ENCODE peak calls at places on chromosomes 7 and 10, in eight cellular contexts. D, Z, J, I, N, S, U and X are unnamed samples. For H3K4me1, the result is how much of the 10 kb centered on the place peaks cover.

GRCh38 chr7:22248111-22248809 is 108.7 kb downstream of the RAPGEF5 start:
- DNase-seq in I (no peak), D (no peak), Z (no peak), J (no peak), U (no peak), N (no peak), S (no peak), X (no peak)

GRCh38 chr7:77684030-77684429 is 12.2 kb upstream of the RSBN1L start:
- DNase-seq in S (peak), U (peak), J (no peak), I (no peak), N (no peak), Z (no peak), D (peak), X (peak)

GRCh38 chr10:7304110-7304509 is 106.7 kb downstream of the SFMBT2 start:
- DNase-seq in U (no peak), I (no peak), D (no peak), Z (no peak), N (no peak), S (no peak), J (no peak), X (no peak)

GRCh38 chr10:8365935-8366911 is 311.7 kb downstream of the GATA3 start:
- DNase-seq in N (no peak), D (peak), S (no peak), Z (no peak), I (no peak), J (no peak), U (peak), X (peak)

GRCh38 chr10:116621476-116621875 is 723 bp downstream of the PNLIPRP2 start:
- DNase-seq in Z (no peak), J (no peak), N (no peak), I (no peak), U (no peak), D (no peak), S (no peak), X (no peak)

GRCh38 chr10:97534746-97535367 is 36.1 kb downstream of the UBTD1 start:
- DNase-seq in J (no peak), S (no peak), U (peak), I (no peak), N (peak), Z (no peak), D (no peak), X (no peak)

GRCh38 chr10:18545626-18546025 is 105.8 kb downstream of the NSUN6 start:
- DNase-seq in S (no peak), D (no peak), J (no peak), U (peak), Z (no peak), I (no peak), N (peak), X (no peak)

GRCh38 chr7:56099653-56100052 is 6.6 kb downstream of the CHCHD2 start:
- DNase-seq in D (no peak), I (peak), Z (no peak), N (no peak), U (no peak), J (no peak), S (no peak), X (no peak)

GRCh38 chr7:2527505-2528464 is 8.2 kb downstream of the LFNG start:
- DNase-seq in I (no peak), Z (peak), D (peak), J (peak), N (no peak), S (no peak), U (peak), X (no peak)

GRCh38 chr10:102802920-102803534 is 34.2 kb downstream of the CYP17A1 start:
- DNase-seq in N (no peak), S (peak), U (peak), D (peak), Z (no peak), I (peak), J (no peak), X (no peak)

GRCh38 chr7:70614237-70614984 is 517.5 kb upstream of the GALNT17 start:
- DNase-seq in D (peak), U (peak), S (peak), N (peak), Z (no peak), I (peak), J (peak), X (peak)

GRCh38 chr7:19963695-19964094 is 190.3 kb upstream of the TMEM196 start:
- DNase-seq in U (no peak), D (no peak), J (no peak), S (no peak), N (no peak), I (no peak), Z (no peak), X (no peak)

GRCh38 chr7:74029094-74029785 is 1.3 kb downstream of the ELN start:
- DNase-seq in J (peak), Z (no peak), S (no peak), N (no peak), I (peak), U (no peak), D (no peak), X (no peak)

GRCh38 chr10:339038-339391 is 203.8 kb downstream of the ZMYND11 start:
- DNase-seq in N (no peak), D (no peak), I (no peak), J (no peak), Z (no peak), S (no peak), U (no peak), X (no peak)

GRCh38 chr7:80449841-80450240 is 62.0 kb downstream of the GNAT3 start:
- DNase-seq in I (no peak), S (no peak), J (no peak), D (no peak), N (no peak), U (no peak), Z (no peak), X (no peak)

GRCh38 chr10:43121444-43121843 is 16.8 kb upstream of the CSGALNACT2 start:
- DNase-seq in S (peak), Z (no peak), U (peak), N (no peak), D (no peak), I (no peak), J (no peak), X (no peak)

GRCh38 chr10:31704195-31704594 is 224.4 kb downstream of the ARHGAP12 start:
- DNase-seq in N (no peak), U (no peak), D (no peak), I (no peak), J (no peak), Z (no peak), S (peak), X (peak)

GRCh38 chr7:106346678-106347217 is 62.0 kb upstream of the NAMPT start:
- DNase-seq in D (peak), Z (no peak), I (no peak), J (no peak), S (no peak), U (peak), N (no peak), X (no peak)

GRCh38 chr7:7354674-7355073 is 172.3 kb downstream of the C1GALT1 start:
- DNase-seq in J (no peak), D (peak), N (no peak), I (no peak), Z (no peak), S (no peak), U (no peak), X (no peak)

GRCh38 chr10:125169915-125170314 is 9.6 kb upstream of the CTBP2 start:
- DNase-seq in I (no peak), N (no peak), J (no peak), D (no peak), U (no peak), S (no peak), Z (no peak), X (no peak)

GRCh38 chr7:41403291-41403690 is 299.6 kb downstream of the INHBA start:
- DNase-seq in I (no peak), Z (no peak), J (no peak), N (no peak), S (no peak), D (no peak), U (no peak), X (no peak)

GRCh38 chr10:117137031-117137910 is 799 bp downstream of the VAX1 start:
- DNase-seq in U (peak), N (peak), Z (no peak), D (peak), S (peak), I (peak), J (no peak), X (no peak)

GRCh38 chr10:117499248-117500105 is 43.1 kb upstream of the EMX2 start:
- DNase-seq in U (peak), D (peak), S (peak), J (no peak), N (no peak), Z (no peak), I (no peak), X (no peak)

GRCh38 chr7:91344248-91344647 is 80.0 kb downstream of the FZD1 start:
- DNase-seq in I (no peak), U (peak), D (no peak), N (no peak), S (no peak), Z (no peak), J (no peak), X (peak)

GRCh38 chr7:40709077-40709964 is 574.5 kb downstream of the SUGCT start:
- DNase-seq in Z (no peak), I (no peak), S (no peak), D (peak), N (no peak), J (no peak), U (peak), X (no peak)

GRCh38 chr7:92880212-92881090 is 44.1 kb upstream of the CDK6 start:
- DNase-seq in U (peak), D (peak), Z (no peak), I (peak), S (no peak), J (no peak), N (peak), X (no peak)

GRCh38 chr10:93074137-93074596 is 474 bp downstream of the CYP26A1 start:
- DNase-seq in S (no peak), N (peak), I (no peak), D (no peak), U (no peak), J (no peak), Z (no peak), X (no peak)

GRCh38 chr7:104156842-104157277 is 51.0 kb downstream of the ORC5 start:
- DNase-seq in Z (no peak), U (peak), D (peak), N (peak), I (no peak), J (no peak), S (no peak), X (no peak)

GRCh38 chr7:34848670-34849069 is 188.6 kb downstream of the DPY19L1 start:
- DNase-seq in U (no peak), D (no peak), I (no peak), J (no peak), N (no peak), S (no peak), Z (no peak), X (no peak)

GRCh38 chr10:103470755-103471653 is 8.0 kb downstream of the CALHM3 start:
- DNase-seq in N (no peak), S (no peak), Z (peak), I (peak), U (peak), J (peak), D (no peak), X (peak)

GRCh38 chr10:133487085-133487484 is 33.3 kb downstream of the SCART1 start:
- DNase-seq in D (no peak), Z (no peak), J (no peak), S (no peak), I (no peak), U (no peak), N (no peak), X (no peak)

GRCh38 chr10:27242951-27243551 is 2.5 kb upstream of the ACBD5 start:
- DNase-seq in Z (no peak), J (no peak), I (no peak), N (peak), S (peak), U (peak), D (peak), X (peak)

GRCh38 chr10:25075825-25076224 is 59.4 kb downstream of the THNSL1 start:
- DNase-seq in Z (no peak), I (no peak), D (no peak), S (no peak), U (no peak), J (no peak), N (no peak), X (no peak)

GRCh38 chr7:97390052-97390451 is 272.6 kb downstream of the SDHAF3 start:
- DNase-seq in U (no peak), I (no peak), S (no peak), Z (no peak), D (no peak), N (no peak), J (no peak), X (no peak)

GRCh38 chr10:28532223-28532508 is 752 bp upstream of the WAC start:
- DNase-seq in N (no peak), J (no peak), S (peak), D (no peak), Z (no peak), U (no peak), I (no peak), X (peak)

GRCh38 chr7:134691820-134692705 is 45.4 kb downstream of the BPGM start:
- DNase-seq in J (no peak), I (peak), S (peak), D (peak), N (no peak), U (peak), Z (no peak), X (peak)

GRCh38 chr10:88209837-88210552 is 346.6 kb downstream of the PTEN start:
- DNase-seq in J (no peak), U (peak), D (peak), N (no peak), S (no peak), Z (no peak), I (no peak), X (peak)

GRCh38 chr7:116185450-116185849 is 24.9 kb upstream of the TES start:
- DNase-seq in J (no peak), S (no peak), U (no peak), D (no peak), Z (no peak), N (no peak), I (no peak), X (no peak)

DNA sequence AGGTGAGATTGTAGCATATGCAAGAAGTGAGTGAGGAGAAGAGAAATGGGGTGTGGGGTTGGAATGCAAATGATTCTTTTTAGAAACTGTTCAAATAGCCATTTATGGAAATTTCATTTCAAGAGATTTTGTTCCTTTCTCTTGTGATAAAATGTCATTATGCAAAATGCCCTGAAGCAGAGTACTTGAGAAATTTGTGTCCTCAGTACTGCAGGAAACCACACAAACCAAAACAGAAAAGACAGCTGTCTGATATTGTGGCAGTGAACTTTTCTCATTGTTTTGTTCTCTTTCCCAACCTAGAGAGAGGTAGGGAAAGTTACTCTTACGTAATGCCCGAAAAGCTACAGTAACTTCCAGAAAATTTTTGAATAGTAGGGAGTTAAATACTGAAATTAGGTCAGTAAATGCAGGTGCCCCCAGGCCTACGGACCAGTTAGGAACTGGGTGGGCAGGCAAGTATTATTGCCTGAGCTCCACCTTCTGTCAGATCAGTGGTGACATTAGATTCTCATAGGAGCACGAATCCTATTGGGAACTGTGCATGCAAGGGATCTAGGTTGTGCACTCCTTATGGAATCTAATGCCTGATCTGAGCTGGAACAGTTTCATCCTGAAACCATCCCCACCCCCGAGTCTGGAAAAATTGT is 34.0 kb downstream of the DLD start:
- DNase-seq in N (no peak), I (no peak), J (no peak), Z (no peak), S (no peak), U (no peak), D (no peak), X (no peak)
- H3K4me1 ChIP-seq in N (under half), I (under half), J (under half), Z (under half), S (under half), U (under half), D (under half), X (under half)

GRCh38 chr7:30285531-30286284 is 1.3 kb downstream of the ZNRF2 start:
- DNase-seq in Z (peak), I (peak), J (peak), D (peak), S (peak), N (peak), U (peak), X (peak)
- H3K4me1 ChIP-seq in Z (half or more), I (under half), J (under half), D (under half), S (under half), N (under half), U (under half), X (under half)

GRCh38 chr7:44105832-44106231 is 1.7 kb downstream of the AEBP1 start:
- DNase-seq in Z (no peak), I (no peak), S (no peak), U (no peak), J (no peak), N (peak), D (no peak), X (no peak)

GRCh38 chr7:44104880-44105771 is 981 bp downstream of the AEBP1 start:
- DNase-seq in S (peak), I (peak), Z (no peak), N (peak), U (peak), D (peak), J (no peak), X (no peak)

GRCh38 chr7:44103566-44103940 is 592 bp upstream of the AEBP1 start:
- DNase-seq in Z (no peak), J (no peak), U (no peak), N (no peak), S (no peak), I (no peak), D (no peak), X (no peak)

GRCh38 chr7:44102846-44103565 is 1.1 kb upstream of the AEBP1 start:
- DNase-seq in Z (no peak), U (no peak), N (no peak), J (no peak), I (no peak), D (no peak), S (no peak), X (no peak)

DNA sequence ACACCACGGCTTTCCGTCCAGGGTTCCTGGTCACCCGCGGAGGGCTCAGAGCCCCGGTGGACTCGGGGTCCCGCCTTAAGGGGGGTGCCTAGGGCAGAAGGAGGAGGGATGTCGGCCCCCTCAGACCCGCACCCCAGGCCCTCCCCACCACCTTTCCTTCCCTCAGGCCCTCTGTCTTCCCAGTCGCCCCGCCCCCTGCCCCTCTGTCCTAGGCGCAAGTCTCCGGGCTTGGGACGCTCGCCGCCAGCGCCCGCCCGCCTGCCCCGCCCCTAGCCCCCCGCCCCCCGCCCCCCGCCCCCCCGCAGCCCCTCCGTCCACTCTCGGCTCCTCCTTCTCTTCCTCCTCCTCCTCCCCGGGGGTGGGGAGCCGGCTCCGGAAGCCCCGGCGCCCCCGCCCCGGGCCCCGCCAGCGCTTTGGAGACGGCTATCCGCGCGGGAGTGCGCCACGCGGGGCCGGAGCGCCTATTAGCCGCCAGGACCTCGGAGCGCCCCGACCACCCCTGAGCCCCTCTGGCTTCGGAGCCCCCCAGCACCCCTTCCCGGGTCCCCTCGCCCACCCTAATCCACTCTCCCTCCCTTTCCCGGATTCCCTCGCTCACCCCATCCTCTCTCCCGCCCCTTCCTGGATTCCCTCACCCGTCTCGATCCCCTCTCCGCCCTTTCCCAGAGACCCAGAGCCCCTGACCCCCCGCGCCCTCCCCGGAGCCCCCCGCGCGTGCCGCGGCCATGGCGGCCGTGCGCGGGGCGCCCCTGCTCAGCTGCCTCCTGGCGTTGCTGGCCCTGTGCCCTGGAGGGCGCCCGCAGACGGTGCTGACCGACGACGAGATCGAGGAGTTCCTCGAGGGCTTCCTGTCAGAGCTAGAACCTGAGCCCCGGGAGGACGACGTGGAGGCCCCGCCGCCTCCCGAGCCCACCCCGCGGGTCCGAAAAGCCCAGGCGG is at the start of gene AEBP1:
- DNase-seq in N (peak), U (peak), J (no peak), S (peak), I (peak), D (no peak), Z (no peak), X (no peak)
- H3K4me1 ChIP-seq in N (under half), U (under half), J (under half), S (half or more), I (under half), D (under half), Z (under half), X (under half)

GRCh38 chr10:110003524-110003885 is 4.3 kb upstream of the ADD3 start:
- DNase-seq in Z (no peak), D (no peak), N (no peak), J (no peak), S (no peak), I (no peak), U (no peak), X (no peak)

GRCh38 chr10:110007171-110007700 is 548 bp upstream of the ADD3 start:
- DNase-seq in D (no peak), U (no peak), N (no peak), Z (no peak), I (no peak), S (no peak), J (no peak), X (peak)

GRCh38 chr10:110005716-110006115 is 2.1 kb upstream of the ADD3 start:
- DNase-seq in I (no peak), J (peak), Z (no peak), D (peak), U (peak), N (peak), S (peak), X (peak)

GRCh38 chr10:110006358-110007170 is 1.2 kb upstream of the ADD3 start:
- DNase-seq in Z (peak), J (peak), D (peak), S (peak), I (peak), N (peak), U (peak), X (peak)

DNA sequence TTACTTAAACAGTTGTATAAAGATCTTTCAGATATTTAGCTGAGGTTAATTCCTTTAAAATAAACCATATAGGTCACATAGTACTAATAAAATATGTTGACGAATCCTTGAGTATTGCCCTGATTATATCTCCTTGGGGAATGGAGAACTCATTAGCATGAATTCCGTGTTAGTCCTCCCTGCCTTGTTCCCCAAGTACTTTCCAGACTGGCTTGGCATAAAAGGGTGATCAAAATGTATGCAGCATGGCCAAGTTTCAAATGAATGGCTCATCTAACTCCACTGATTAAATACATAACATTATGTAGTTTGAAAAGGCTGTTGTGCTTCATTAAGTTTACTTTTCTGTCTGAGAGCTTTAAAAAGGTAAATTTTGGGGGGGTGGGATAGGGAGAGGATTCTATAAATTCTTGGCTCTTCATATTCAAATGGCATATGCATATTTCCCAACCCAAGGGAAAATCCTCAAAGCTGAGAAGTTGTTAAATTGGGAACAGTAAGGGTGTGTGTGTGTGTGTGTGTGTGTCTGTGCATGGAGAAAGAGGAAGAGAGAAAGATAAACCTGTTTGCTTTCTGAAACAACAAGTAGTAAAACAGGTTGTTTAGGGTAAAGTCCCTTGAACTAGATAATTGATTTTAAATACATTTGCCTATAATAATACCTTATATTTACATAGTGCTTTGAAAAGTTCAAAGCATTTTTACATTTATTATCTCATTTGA is 4.8 kb upstream of the ADD3 start:
- DNase-seq in J (no peak), I (no peak), D (no peak), N (no peak), S (no peak), Z (no peak), U (no peak), X (no peak)
- H3K4me1 ChIP-seq in J (under half), I (under half), D (under half), N (under half), S (under half), Z (under half), U (under half), X (under half)